ENCODE peak calls at places on chromosomes 7 and 10, in nine cellular contexts. Q is AG04450; P is NCI-H146; X is HT-29; U is epithelial cell of esophagus; S is central memory CD4-positive, alpha-beta T cell; K is WERI-Rb-1; W is renal cortical epithelial cell; L is activated gamma-delta T cell treated with Interleukin-2 at 50 U/mL for 16 hours. I is an unnamed sample.
A peak's percentile ranks its signal among the peaks of the same experiment; 100 is the strongest.

GRCh38 chr7:143447500-143447899 is 4.2 kb downstream of the TAS2R60 start:
- DNase-seq in Q (no peak), P (no peak), X (no peak), U (no peak), S (no peak), K (no peak), W (no peak), L (no peak), I (no peak)

GRCh38 chr10:131533846-131534526 is 222.5 kb upstream of the TCERG1L start:
- DNase-seq in Q (no peak), P (no peak), X (no peak), U (no peak), S (no peak), K (no peak), W (no peak), L (no peak), I (no peak)

GRCh38 chr10:60810437-60811182 is 32.3 kb downstream of the CDK1 start:
- DNase-seq in Q (no peak), P (no peak), X (peak; percentile 22), U (peak; percentile 71), S (no peak), K (no peak), W (peak; percentile 80), L (no peak), I (no peak)

GRCh38 chr10:17644485-17644964 is 574 bp downstream of the STAM start:
- DNase-seq in Q (no peak), P (peak; percentile 62), X (peak; percentile 64), U (peak; percentile 32), S (no peak), K (peak; percentile 53), W (no peak), L (no peak), I (no peak)

GRCh38 chr10:121519901-121520500 is 78.2 kb downstream of the FGFR2 start:
- DNase-seq in Q (no peak), P (no peak), X (no peak), U (no peak), S (no peak), K (no peak), W (peak; percentile 78), L (no peak), I (no peak)

GRCh38 chr7:102450242-102450641 is 14.4 kb downstream of the ALKBH4 start:
- DNase-seq in Q (no peak), P (no peak), X (peak; percentile 70), U (peak; percentile 23), S (peak; percentile 49), K (peak; percentile 40), W (no peak), L (peak; percentile 43), I (no peak)

GRCh38 chr10:98556061-98556460 is 109.3 kb upstream of the HPS1 start:
- DNase-seq in Q (no peak), P (no peak), X (no peak), U (no peak), S (no peak), K (no peak), W (no peak), L (no peak), I (no peak)

GRCh38 chr10:31623466-31623865 is 304.4 kb downstream of the ZEB1 start:
- DNase-seq in Q (no peak), P (no peak), X (no peak), U (no peak), S (no peak), K (no peak), W (no peak), L (no peak), I (no peak)

GRCh38 chr10:103395754-103396066 is 565 bp downstream of the ATP5MK start:
- DNase-seq in Q (no peak), P (peak; percentile 35), X (peak; percentile 42), U (peak; percentile 11), S (no peak), K (no peak), W (peak; percentile 7), L (no peak), I (no peak)

GRCh38 chr10:88157981-88158465 is 294.6 kb downstream of the PTEN start:
- DNase-seq in Q (peak; percentile 78), P (no peak), X (peak; percentile 57), U (peak; percentile 76), S (no peak), K (no peak), W (peak; percentile 94), L (no peak), I (no peak)

GRCh38 chr7:67760971-67761370 is 764.3 kb downstream of the TYW1 start:
- DNase-seq in Q (no peak), P (no peak), X (no peak), U (no peak), S (no peak), K (no peak), W (no peak), L (no peak), I (no peak)

GRCh38 chr10:113091921-113092320 is 141.9 kb downstream of the TCF7L2 start:
- DNase-seq in Q (no peak), P (no peak), X (no peak), U (no peak), S (no peak), K (no peak), W (no peak), L (no peak), I (no peak)

GRCh38 chr7:132579260-132579899 is 3.1 kb upstream of the PLXNA4 start:
- DNase-seq in Q (no peak), P (no peak), X (no peak), U (no peak), S (no peak), K (no peak), W (no peak), L (no peak), I (no peak)

GRCh38 chr7:23679898-23680416 is at the start of gene FAM221A:
- DNase-seq in Q (peak; percentile 47), P (peak; percentile 90), X (peak; percentile 92), U (peak; percentile 84), S (peak; percentile 69), K (no peak), W (peak; percentile 56), L (peak; percentile 73), I (peak; percentile 56)

GRCh38 chr10:72322280-72323058 is 32.2 kb downstream of the DNAJB12 start:
- DNase-seq in Q (no peak), P (no peak), X (no peak), U (peak; percentile 95), S (peak; percentile 40), K (no peak), W (no peak), L (peak; percentile 55), I (no peak)

GRCh38 chr7:41640487-41640886 is 62.4 kb downstream of the INHBA start:
- DNase-seq in Q (no peak), P (no peak), X (no peak), U (no peak), S (no peak), K (no peak), W (no peak), L (no peak), I (no peak)

GRCh38 chr7:131067220-131067619 is 260.5 kb upstream of the MKLN1 start:
- DNase-seq in Q (no peak), P (no peak), X (no peak), U (no peak), S (no peak), K (no peak), W (no peak), L (no peak), I (no peak)

GRCh38 chr10:66713387-66713786 is 212.4 kb upstream of the LRRTM3 start:
- DNase-seq in Q (no peak), P (no peak), X (no peak), U (no peak), S (no peak), K (no peak), W (no peak), L (no peak), I (no peak)

GRCh38 chr10:57468886-57469432 is 798.7 kb downstream of the IPMK start:
- DNase-seq in Q (no peak), P (no peak), X (no peak), U (no peak), S (no peak), K (no peak), W (no peak), L (no peak), I (no peak)

GRCh38 chr7:143975617-143976016 is 21.0 kb downstream of the OR2F1 start:
- DNase-seq in Q (no peak), P (no peak), X (peak; percentile 46), U (peak; percentile 2), S (no peak), K (peak; percentile 24), W (no peak), L (no peak), I (peak; percentile 2)

GRCh38 chr10:17013131-17013530 is 116.5 kb downstream of the CUBN start:
- DNase-seq in Q (no peak), P (no peak), X (no peak), U (no peak), S (no peak), K (no peak), W (no peak), L (no peak), I (no peak)

GRCh38 chr7:132251327-132251659 is 325.0 kb downstream of the PLXNA4 start:
- DNase-seq in Q (no peak), P (no peak), X (peak; percentile 80), U (peak; percentile 27), S (no peak), K (no peak), W (peak; percentile 9), L (no peak), I (no peak)

GRCh38 chr10:129711261-129711660 is 244.2 kb downstream of the MGMT start:
- DNase-seq in Q (no peak), P (no peak), X (no peak), U (no peak), S (no peak), K (no peak), W (no peak), L (no peak), I (no peak)

GRCh38 chr7:133556070-133556469 is 303.2 kb downstream of the EXOC4 start:
- DNase-seq in Q (no peak), P (no peak), X (no peak), U (no peak), S (no peak), K (no peak), W (no peak), L (no peak), I (no peak)

GRCh38 chr7:98066208-98066607 is 40.5 kb upstream of the LMTK2 start:
- DNase-seq in Q (no peak), P (no peak), X (no peak), U (no peak), S (no peak), K (no peak), W (no peak), L (no peak), I (no peak)

GRCh38 chr7:76512941-76513816 is 2.8 kb downstream of the UPK3B start:
- DNase-seq in Q (no peak), P (no peak), X (peak; percentile 31), U (no peak), S (no peak), K (peak; percentile 53), W (no peak), L (no peak), I (no peak)

GRCh38 chr10:70601775-70602174 is 766 bp downstream of the PRF1 start:
- DNase-seq in Q (no peak), P (no peak), X (no peak), U (no peak), S (no peak), K (no peak), W (no peak), L (no peak), I (no peak)

GRCh38 chr10:12484945-12485805 is 135.8 kb downstream of the CAMK1D start:
- DNase-seq in Q (no peak), P (peak; percentile 95), X (peak; percentile 56), U (no peak), S (peak; percentile 10), K (peak; percentile 62), W (no peak), L (peak; percentile 16), I (peak; percentile 42)

GRCh38 chr7:2856388-2857169 is 12.5 kb upstream of the GNA12 start:
- DNase-seq in Q (no peak), P (peak; percentile 24), X (no peak), U (no peak), S (no peak), K (no peak), W (peak; percentile 47), L (no peak), I (no peak)

GRCh38 chr10:75894761-75895160 is 463.3 kb downstream of the LRMDA start:
- DNase-seq in Q (no peak), P (no peak), X (no peak), U (no peak), S (no peak), K (no peak), W (peak; percentile 15), L (no peak), I (no peak)

GRCh38 chr7:128425851-128426250 is 16.1 kb upstream of the IMPDH1 start:
- DNase-seq in Q (peak; percentile 16), P (peak; percentile 50), X (peak; percentile 91), U (peak; percentile 71), S (peak; percentile 68), K (peak; percentile 79), W (peak; percentile 47), L (peak; percentile 68), I (peak; percentile 62)